ENCODE peak calls at places on chromosomes 6 and 20, in nine cellular contexts. One of them, this sample, is unnamed.

GRCh38 chr20:51354769-51355319 is 187.7 kb downstream of the NFATC2 start:
- DNase-seq in activated CD8-positive, alpha-beta T cell treated with anti-CD3 and anti-CD28 coated beads for 36 hours: peak
- DNase-seq in BJ: no peak
- DNase-seq in ovary: no peak
- DNase-seq in cardiac muscle cell: no peak
- DNase-seq in CD8-positive, alpha-beta T cell: no peak
- DNase-seq in HL-60: no peak
- DNase-seq in endothelial cell: no peak
- DNase-seq in neural progenitor cell: no peak
- DNase-seq in this sample: no peak

GRCh38 chr6:157878039-157878438 is 55.0 kb downstream of the SNX9 start:
- DNase-seq in activated CD8-positive, alpha-beta T cell treated with anti-CD3 and anti-CD28 coated beads for 36 hours: no peak
- DNase-seq in BJ: no peak
- DNase-seq in ovary: no peak
- DNase-seq in cardiac muscle cell: no peak
- DNase-seq in CD8-positive, alpha-beta T cell: no peak
- DNase-seq in HL-60: no peak
- DNase-seq in endothelial cell: no peak
- DNase-seq in neural progenitor cell: no peak
- DNase-seq in this sample: no peak

GRCh38 chr20:3572151-3572550 is 91.0 kb downstream of the GFRA4 start:
- DNase-seq in activated CD8-positive, alpha-beta T cell treated with anti-CD3 and anti-CD28 coated beads for 36 hours: no peak
- DNase-seq in BJ: no peak
- DNase-seq in ovary: no peak
- DNase-seq in cardiac muscle cell: no peak
- DNase-seq in CD8-positive, alpha-beta T cell: no peak
- DNase-seq in HL-60: no peak
- DNase-seq in endothelial cell: no peak
- DNase-seq in neural progenitor cell: no peak
- DNase-seq in this sample: no peak

GRCh38 chr6:153862139-153862538 is 176.9 kb upstream of the OPRM1 start:
- DNase-seq in activated CD8-positive, alpha-beta T cell treated with anti-CD3 and anti-CD28 coated beads for 36 hours: no peak
- DNase-seq in BJ: no peak
- DNase-seq in ovary: no peak
- DNase-seq in cardiac muscle cell: no peak
- DNase-seq in CD8-positive, alpha-beta T cell: no peak
- DNase-seq in HL-60: no peak
- DNase-seq in endothelial cell: no peak
- DNase-seq in neural progenitor cell: no peak
- DNase-seq in this sample: no peak

GRCh38 chr6:138538390-138539031 is 39.2 kb upstream of the NHSL1 start:
- DNase-seq in activated CD8-positive, alpha-beta T cell treated with anti-CD3 and anti-CD28 coated beads for 36 hours: no peak
- DNase-seq in BJ: no peak
- DNase-seq in ovary: no peak
- DNase-seq in cardiac muscle cell: no peak
- DNase-seq in CD8-positive, alpha-beta T cell: no peak
- DNase-seq in HL-60: no peak
- DNase-seq in endothelial cell: no peak
- DNase-seq in neural progenitor cell: no peak
- DNase-seq in this sample: no peak

GRCh38 chr20:44457016-44457415 is 18.7 kb upstream of the TTPAL start:
- DNase-seq in activated CD8-positive, alpha-beta T cell treated with anti-CD3 and anti-CD28 coated beads for 36 hours: no peak
- DNase-seq in BJ: no peak
- DNase-seq in ovary: no peak
- DNase-seq in cardiac muscle cell: no peak
- DNase-seq in CD8-positive, alpha-beta T cell: no peak
- DNase-seq in HL-60: no peak
- DNase-seq in endothelial cell: no peak
- DNase-seq in neural progenitor cell: no peak
- DNase-seq in this sample: no peak

GRCh38 chr6:122995930-122996796 is at the start of gene CLVS2:
- DNase-seq in activated CD8-positive, alpha-beta T cell treated with anti-CD3 and anti-CD28 coated beads for 36 hours: no peak
- DNase-seq in BJ: no peak
- DNase-seq in ovary: no peak
- DNase-seq in cardiac muscle cell: peak
- DNase-seq in CD8-positive, alpha-beta T cell: no peak
- DNase-seq in HL-60: no peak
- DNase-seq in endothelial cell: peak
- DNase-seq in neural progenitor cell: peak
- DNase-seq in this sample: peak

GRCh38 chr6:153059757-153060156 is 57.2 kb upstream of the MTRF1L start:
- DNase-seq in activated CD8-positive, alpha-beta T cell treated with anti-CD3 and anti-CD28 coated beads for 36 hours: no peak
- DNase-seq in BJ: no peak
- DNase-seq in ovary: no peak
- DNase-seq in cardiac muscle cell: no peak
- DNase-seq in CD8-positive, alpha-beta T cell: no peak
- DNase-seq in HL-60: no peak
- DNase-seq in endothelial cell: no peak
- DNase-seq in neural progenitor cell: no peak
- DNase-seq in this sample: no peak

GRCh38 chr20:38145094-38146075 is 19.7 kb downstream of the TGM2 start:
- DNase-seq in activated CD8-positive, alpha-beta T cell treated with anti-CD3 and anti-CD28 coated beads for 36 hours: no peak
- DNase-seq in BJ: no peak
- DNase-seq in ovary: peak
- DNase-seq in cardiac muscle cell: no peak
- DNase-seq in CD8-positive, alpha-beta T cell: no peak
- DNase-seq in HL-60: no peak
- DNase-seq in endothelial cell: no peak
- DNase-seq in neural progenitor cell: no peak
- DNase-seq in this sample: no peak

GRCh38 chr6:166106076-166106686 is 61.5 kb downstream of the TBXT start:
- DNase-seq in activated CD8-positive, alpha-beta T cell treated with anti-CD3 and anti-CD28 coated beads for 36 hours: peak
- DNase-seq in BJ: no peak
- DNase-seq in ovary: peak
- DNase-seq in cardiac muscle cell: peak
- DNase-seq in CD8-positive, alpha-beta T cell: peak
- DNase-seq in HL-60: peak
- DNase-seq in endothelial cell: peak
- DNase-seq in neural progenitor cell: peak
- DNase-seq in this sample: peak

GRCh38 chr6:134539865-134540323 is 222.0 kb upstream of the SGK1 start:
- DNase-seq in activated CD8-positive, alpha-beta T cell treated with anti-CD3 and anti-CD28 coated beads for 36 hours: no peak
- DNase-seq in BJ: no peak
- DNase-seq in ovary: no peak
- DNase-seq in cardiac muscle cell: no peak
- DNase-seq in CD8-positive, alpha-beta T cell: no peak
- DNase-seq in HL-60: no peak
- DNase-seq in endothelial cell: peak
- DNase-seq in neural progenitor cell: no peak
- DNase-seq in this sample: no peak

GRCh38 chr6:33696538-33697518 is 14.7 kb downstream of the UQCC2 start:
- DNase-seq in activated CD8-positive, alpha-beta T cell treated with anti-CD3 and anti-CD28 coated beads for 36 hours: peak
- DNase-seq in BJ: no peak
- DNase-seq in ovary: peak
- DNase-seq in cardiac muscle cell: no peak
- DNase-seq in CD8-positive, alpha-beta T cell: peak
- DNase-seq in HL-60: no peak
- DNase-seq in endothelial cell: peak
- DNase-seq in neural progenitor cell: no peak
- DNase-seq in this sample: no peak

GRCh38 chr6:105859441-105859840 is 226.7 kb upstream of the PRDM1 start:
- DNase-seq in activated CD8-positive, alpha-beta T cell treated with anti-CD3 and anti-CD28 coated beads for 36 hours: no peak
- DNase-seq in BJ: no peak
- DNase-seq in ovary: no peak
- DNase-seq in cardiac muscle cell: no peak
- DNase-seq in CD8-positive, alpha-beta T cell: no peak
- DNase-seq in HL-60: no peak
- DNase-seq in endothelial cell: no peak
- DNase-seq in neural progenitor cell: no peak
- DNase-seq in this sample: no peak

GRCh38 chr20:25066386-25066785 is 8.4 kb upstream of the ACSS1 start:
- DNase-seq in activated CD8-positive, alpha-beta T cell treated with anti-CD3 and anti-CD28 coated beads for 36 hours: no peak
- DNase-seq in BJ: no peak
- DNase-seq in ovary: no peak
- DNase-seq in cardiac muscle cell: no peak
- DNase-seq in CD8-positive, alpha-beta T cell: no peak
- DNase-seq in HL-60: no peak
- DNase-seq in endothelial cell: no peak
- DNase-seq in neural progenitor cell: peak
- DNase-seq in this sample: no peak

GRCh38 chr20:53438368-53438767 is 155.3 kb downstream of the ZNF217 start:
- DNase-seq in activated CD8-positive, alpha-beta T cell treated with anti-CD3 and anti-CD28 coated beads for 36 hours: no peak
- DNase-seq in BJ: no peak
- DNase-seq in ovary: no peak
- DNase-seq in cardiac muscle cell: no peak
- DNase-seq in CD8-positive, alpha-beta T cell: no peak
- DNase-seq in HL-60: no peak
- DNase-seq in endothelial cell: no peak
- DNase-seq in neural progenitor cell: no peak
- DNase-seq in this sample: no peak

GRCh38 chr6:6131492-6132109 is 124.9 kb upstream of the NRN1 start:
- DNase-seq in activated CD8-positive, alpha-beta T cell treated with anti-CD3 and anti-CD28 coated beads for 36 hours: peak
- DNase-seq in BJ: no peak
- DNase-seq in ovary: no peak
- DNase-seq in cardiac muscle cell: peak
- DNase-seq in CD8-positive, alpha-beta T cell: no peak
- DNase-seq in HL-60: peak
- DNase-seq in endothelial cell: peak
- DNase-seq in neural progenitor cell: peak
- DNase-seq in this sample: no peak
- TF ChIP-seq CTCF in activated CD8-positive, alpha-beta T cell treated with anti-CD3 and anti-CD28 coated beads for 36 hours: peak
- TF ChIP-seq CTCF in BJ: peak
- TF ChIP-seq CTCF in ovary: no peak
- TF ChIP-seq CTCF in cardiac muscle cell: no peak
- TF ChIP-seq CTCF in CD8-positive, alpha-beta T cell: peak
- TF ChIP-seq CTCF in HL-60: peak
- TF ChIP-seq CTCF in endothelial cell: peak
- TF ChIP-seq CTCF in neural progenitor cell: peak
- TF ChIP-seq CTCF in this sample: peak

GRCh38 chr6:143337201-143337949 is 113.1 kb downstream of the ADAT2 start:
- DNase-seq in activated CD8-positive, alpha-beta T cell treated with anti-CD3 and anti-CD28 coated beads for 36 hours: peak
- DNase-seq in BJ: no peak
- DNase-seq in ovary: peak
- DNase-seq in cardiac muscle cell: peak
- DNase-seq in CD8-positive, alpha-beta T cell: peak
- DNase-seq in HL-60: no peak
- DNase-seq in endothelial cell: peak
- DNase-seq in neural progenitor cell: peak
- DNase-seq in this sample: peak
- TF ChIP-seq CTCF in activated CD8-positive, alpha-beta T cell treated with anti-CD3 and anti-CD28 coated beads for 36 hours: peak
- TF ChIP-seq CTCF in BJ: peak
- TF ChIP-seq CTCF in ovary: no peak
- TF ChIP-seq CTCF in cardiac muscle cell: peak
- TF ChIP-seq CTCF in CD8-positive, alpha-beta T cell: peak
- TF ChIP-seq CTCF in HL-60: peak
- TF ChIP-seq CTCF in endothelial cell: peak
- TF ChIP-seq CTCF in neural progenitor cell: peak
- TF ChIP-seq CTCF in this sample: peak

GRCh38 chr6:8739454-8739853 is 304.1 kb upstream of the SLC35B3 start:
- DNase-seq in activated CD8-positive, alpha-beta T cell treated with anti-CD3 and anti-CD28 coated beads for 36 hours: no peak
- DNase-seq in BJ: no peak
- DNase-seq in ovary: no peak
- DNase-seq in cardiac muscle cell: no peak
- DNase-seq in CD8-positive, alpha-beta T cell: no peak
- DNase-seq in HL-60: no peak
- DNase-seq in endothelial cell: no peak
- DNase-seq in neural progenitor cell: no peak
- DNase-seq in this sample: no peak

GRCh38 chr6:8738951-8739350 is 303.6 kb upstream of the SLC35B3 start:
- DNase-seq in activated CD8-positive, alpha-beta T cell treated with anti-CD3 and anti-CD28 coated beads for 36 hours: no peak
- DNase-seq in BJ: no peak
- DNase-seq in ovary: no peak
- DNase-seq in cardiac muscle cell: no peak
- DNase-seq in CD8-positive, alpha-beta T cell: no peak
- DNase-seq in HL-60: no peak
- DNase-seq in endothelial cell: no peak
- DNase-seq in neural progenitor cell: no peak
- DNase-seq in this sample: no peak

DNA sequence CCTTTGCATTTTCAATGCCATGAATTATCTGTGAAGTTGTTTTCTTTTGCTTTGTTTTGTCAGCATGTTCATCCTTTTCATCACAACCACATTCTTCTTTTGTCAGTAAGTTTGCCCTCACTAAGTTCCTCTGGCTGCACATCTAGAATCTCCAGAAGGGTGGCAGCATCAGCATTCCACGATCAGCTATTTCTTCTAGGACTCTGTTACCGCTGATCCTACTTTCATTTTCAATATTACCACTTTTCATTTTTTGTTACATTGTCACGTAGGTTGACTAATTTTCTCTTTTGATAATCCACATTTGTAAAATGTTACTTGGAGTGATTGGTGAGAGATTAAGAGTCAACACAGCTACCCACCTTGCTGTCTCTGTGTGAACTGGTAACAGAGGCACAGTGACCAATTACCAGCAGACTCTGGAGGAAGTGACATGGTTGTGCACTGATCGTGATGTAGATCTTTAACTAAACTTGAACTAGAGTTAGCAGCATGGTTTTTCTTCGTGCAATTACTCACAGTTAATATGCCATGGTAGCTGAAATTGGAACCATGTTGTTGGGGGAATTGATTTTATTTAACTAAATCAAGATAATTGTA is 307.9 kb upstream of the SLC35B3 start:
- DNase-seq in activated CD8-positive, alpha-beta T cell treated with anti-CD3 and anti-CD28 coated beads for 36 hours: peak
- DNase-seq in BJ: no peak
- DNase-seq in ovary: no peak
- DNase-seq in cardiac muscle cell: no peak
- DNase-seq in CD8-positive, alpha-beta T cell: no peak
- DNase-seq in HL-60: no peak
- DNase-seq in endothelial cell: no peak
- DNase-seq in neural progenitor cell: no peak
- DNase-seq in this sample: no peak
- TF ChIP-seq CTCF in activated CD8-positive, alpha-beta T cell treated with anti-CD3 and anti-CD28 coated beads for 36 hours: no peak
- TF ChIP-seq CTCF in BJ: no peak
- TF ChIP-seq CTCF in ovary: no peak
- TF ChIP-seq CTCF in cardiac muscle cell: no peak
- TF ChIP-seq CTCF in CD8-positive, alpha-beta T cell: no peak
- TF ChIP-seq CTCF in HL-60: peak
- TF ChIP-seq CTCF in endothelial cell: no peak
- TF ChIP-seq CTCF in neural progenitor cell: no peak
- TF ChIP-seq CTCF in this sample: no peak

GRCh38 chr6:24229694-24230093 is 103.7 kb downstream of the NRSN1 start:
- DNase-seq in activated CD8-positive, alpha-beta T cell treated with anti-CD3 and anti-CD28 coated beads for 36 hours: no peak
- DNase-seq in BJ: no peak
- DNase-seq in ovary: no peak
- DNase-seq in cardiac muscle cell: no peak
- DNase-seq in CD8-positive, alpha-beta T cell: no peak
- DNase-seq in HL-60: no peak
- DNase-seq in endothelial cell: no peak
- DNase-seq in neural progenitor cell: no peak
- DNase-seq in this sample: no peak

GRCh38 chr6:24225838-24226237 is 99.8 kb downstream of the NRSN1 start:
- DNase-seq in activated CD8-positive, alpha-beta T cell treated with anti-CD3 and anti-CD28 coated beads for 36 hours: no peak
- DNase-seq in BJ: no peak
- DNase-seq in ovary: no peak
- DNase-seq in cardiac muscle cell: no peak
- DNase-seq in CD8-positive, alpha-beta T cell: no peak
- DNase-seq in HL-60: no peak
- DNase-seq in endothelial cell: no peak
- DNase-seq in neural progenitor cell: no peak
- DNase-seq in this sample: no peak

GRCh38 chr6:24231578-24231977 is 105.6 kb downstream of the NRSN1 start:
- DNase-seq in activated CD8-positive, alpha-beta T cell treated with anti-CD3 and anti-CD28 coated beads for 36 hours: no peak
- DNase-seq in BJ: no peak
- DNase-seq in ovary: no peak
- DNase-seq in cardiac muscle cell: no peak
- DNase-seq in CD8-positive, alpha-beta T cell: no peak
- DNase-seq in HL-60: no peak
- DNase-seq in endothelial cell: no peak
- DNase-seq in neural progenitor cell: no peak
- DNase-seq in this sample: no peak

GRCh38 chr6:24228681-24229255 is 102.8 kb downstream of the NRSN1 start:
- DNase-seq in activated CD8-positive, alpha-beta T cell treated with anti-CD3 and anti-CD28 coated beads for 36 hours: peak
- DNase-seq in BJ: no peak
- DNase-seq in ovary: no peak
- DNase-seq in cardiac muscle cell: no peak
- DNase-seq in CD8-positive, alpha-beta T cell: no peak
- DNase-seq in HL-60: no peak
- DNase-seq in endothelial cell: no peak
- DNase-seq in neural progenitor cell: no peak
- DNase-seq in this sample: no peak

GRCh38 chr6:24227556-24227955 is 101.5 kb downstream of the NRSN1 start:
- DNase-seq in activated CD8-positive, alpha-beta T cell treated with anti-CD3 and anti-CD28 coated beads for 36 hours: no peak
- DNase-seq in BJ: no peak
- DNase-seq in ovary: no peak
- DNase-seq in cardiac muscle cell: no peak
- DNase-seq in CD8-positive, alpha-beta T cell: no peak
- DNase-seq in HL-60: no peak
- DNase-seq in endothelial cell: no peak
- DNase-seq in neural progenitor cell: peak
- DNase-seq in this sample: no peak
- TF ChIP-seq CTCF in activated CD8-positive, alpha-beta T cell treated with anti-CD3 and anti-CD28 coated beads for 36 hours: no peak
- TF ChIP-seq CTCF in BJ: no peak
- TF ChIP-seq CTCF in ovary: no peak
- TF ChIP-seq CTCF in cardiac muscle cell: no peak
- TF ChIP-seq CTCF in CD8-positive, alpha-beta T cell: no peak
- TF ChIP-seq CTCF in HL-60: no peak
- TF ChIP-seq CTCF in endothelial cell: no peak
- TF ChIP-seq CTCF in neural progenitor cell: no peak
- TF ChIP-seq CTCF in this sample: no peak